ENCODE peak calls at places on chromosomes 11 and 22, in four cellular contexts. One of them, this sample, is unnamed.

GRCh38 chr22:46064966-46065666 is 85.2 kb upstream of the PPARA start:
- DNase-seq in effector CD4-positive, alpha-beta T cell: no peak
- DNase-seq in amniotic stem cell: no peak
- DNase-seq in naive thymus-derived CD8-positive, alpha-beta T cell: no peak
- DNase-seq in this sample: no peak

GRCh38 chr22:40310081-40310770 is 36.1 kb upstream of the ADSL start:
- DNase-seq in effector CD4-positive, alpha-beta T cell: no peak
- DNase-seq in naive thymus-derived CD8-positive, alpha-beta T cell: no peak
- DNase-seq in amniotic stem cell: peak; percentile 53
- DNase-seq in this sample: no peak

GRCh38 chr11:76147106-76147735 is 59.1 kb downstream of the WNT11 start:
- DNase-seq in effector CD4-positive, alpha-beta T cell: no peak
- DNase-seq in amniotic stem cell: no peak
- DNase-seq in naive thymus-derived CD8-positive, alpha-beta T cell: no peak
- DNase-seq in this sample: no peak

GRCh38 chr22:38760477-38761201 is 4.8 kb upstream of the SUN2 start:
- DNase-seq in effector CD4-positive, alpha-beta T cell: no peak
- DNase-seq in naive thymus-derived CD8-positive, alpha-beta T cell: no peak
- DNase-seq in amniotic stem cell: no peak
- DNase-seq in this sample: peak; percentile 83

GRCh38 chr11:22456993-22457748 is 119.0 kb downstream of the SLC17A6 start:
- DNase-seq in effector CD4-positive, alpha-beta T cell: no peak
- DNase-seq in naive thymus-derived CD8-positive, alpha-beta T cell: no peak
- DNase-seq in amniotic stem cell: no peak
- DNase-seq in this sample: no peak

GRCh38 chr22:22576989-22577427 is 17.9 kb upstream of the PRAME start:
- DNase-seq in effector CD4-positive, alpha-beta T cell: no peak
- DNase-seq in naive thymus-derived CD8-positive, alpha-beta T cell: no peak
- DNase-seq in amniotic stem cell: no peak
- DNase-seq in this sample: no peak

GRCh38 chr22:46044718-46045458 is 67.9 kb upstream of the WNT7B start:
- DNase-seq in effector CD4-positive, alpha-beta T cell: peak; percentile 16
- DNase-seq in amniotic stem cell: no peak
- DNase-seq in naive thymus-derived CD8-positive, alpha-beta T cell: no peak
- DNase-seq in this sample: no peak

GRCh38 chr11:6156628-6157367 is 13.3 kb downstream of the OR52B2 start:
- DNase-seq in effector CD4-positive, alpha-beta T cell: no peak
- DNase-seq in naive thymus-derived CD8-positive, alpha-beta T cell: no peak
- DNase-seq in amniotic stem cell: no peak
- DNase-seq in this sample: no peak

GRCh38 chr11:78759067-78759466 is 184.4 kb upstream of the NARS2 start:
- DNase-seq in effector CD4-positive, alpha-beta T cell: no peak
- DNase-seq in naive thymus-derived CD8-positive, alpha-beta T cell: no peak
- DNase-seq in amniotic stem cell: no peak
- DNase-seq in this sample: no peak

GRCh38 chr22:23147632-23148387 is 2.5 kb downstream of the RAB36 start:
- DNase-seq in amniotic stem cell: peak; percentile 23
- DNase-seq in naive thymus-derived CD8-positive, alpha-beta T cell: no peak
- DNase-seq in effector CD4-positive, alpha-beta T cell: no peak
- DNase-seq in this sample: no peak

GRCh38 chr11:70270877-70271634 is 566 bp downstream of the PPFIA1 start:
- DNase-seq in naive thymus-derived CD8-positive, alpha-beta T cell: peak; percentile 65
- DNase-seq in amniotic stem cell: peak; percentile 12
- DNase-seq in effector CD4-positive, alpha-beta T cell: peak; percentile 40
- DNase-seq in this sample: peak; percentile 49

GRCh38 chr11:86292912-86293606 is 9.0 kb upstream of the HIKESHI start:
- DNase-seq in amniotic stem cell: no peak
- DNase-seq in naive thymus-derived CD8-positive, alpha-beta T cell: no peak
- DNase-seq in effector CD4-positive, alpha-beta T cell: no peak
- DNase-seq in this sample: no peak

This sample was measured in glutamatergic neuron.